ENCODE peak calls at places on chromosome 15, in eight cellular contexts. One of them, this sample, is unnamed.

GRCh38 chr15:90036343-90036742 is 35.2 kb downstream of the ZNF710 start:
- DNase-seq in GM12891: no peak
- DNase-seq in sigmoid colon: peak; percentile 38
- DNase-seq in upper lobe of left lung: no peak
- DNase-seq in gastrocnemius medialis: no peak
- DNase-seq in GM12878: no peak
- DNase-seq in body of pancreas: no peak
- DNase-seq in A549: no peak
- DNase-seq in this sample: no peak

GRCh38 chr15:74892931-74893330 is 3.1 kb downstream of the MPI start:
- DNase-seq in GM12891: no peak
- DNase-seq in sigmoid colon: no peak
- DNase-seq in upper lobe of left lung: no peak
- DNase-seq in gastrocnemius medialis: no peak
- DNase-seq in GM12878: no peak
- DNase-seq in body of pancreas: no peak
- DNase-seq in A549: no peak
- DNase-seq in this sample: no peak

GRCh38 chr15:34729056-34729455 is 25.7 kb downstream of the GJD2 start:
- DNase-seq in GM12891: no peak
- DNase-seq in sigmoid colon: no peak
- DNase-seq in upper lobe of left lung: no peak
- DNase-seq in gastrocnemius medialis: no peak
- DNase-seq in GM12878: no peak
- DNase-seq in body of pancreas: no peak
- DNase-seq in A549: no peak
- DNase-seq in this sample: no peak

GRCh38 chr15:57919754-57920153 is 145.8 kb downstream of the ALDH1A2 start:
- DNase-seq in GM12891: no peak
- DNase-seq in sigmoid colon: no peak
- DNase-seq in upper lobe of left lung: no peak
- DNase-seq in gastrocnemius medialis: no peak
- DNase-seq in GM12878: no peak
- DNase-seq in body of pancreas: no peak
- DNase-seq in A549: peak; percentile 22
- DNase-seq in this sample: no peak

GRCh38 chr15:44727462-44728231 is 8.7 kb upstream of the TRIM69 start:
- DNase-seq in GM12891: no peak
- DNase-seq in sigmoid colon: no peak
- DNase-seq in upper lobe of left lung: no peak
- DNase-seq in gastrocnemius medialis: no peak
- DNase-seq in GM12878: no peak
- DNase-seq in body of pancreas: no peak
- DNase-seq in A549: no peak
- DNase-seq in this sample: no peak

GRCh38 chr15:75425966-75426500 is 25.5 kb downstream of the SIN3A start:
- DNase-seq in GM12891: no peak
- DNase-seq in sigmoid colon: no peak
- DNase-seq in upper lobe of left lung: no peak
- DNase-seq in gastrocnemius medialis: no peak
- DNase-seq in GM12878: no peak
- DNase-seq in body of pancreas: no peak
- DNase-seq in A549: no peak
- DNase-seq in this sample: no peak

GRCh38 chr15:78315686-78316085 is 16.3 kb upstream of the SKIC8 start:
- DNase-seq in GM12891: no peak
- DNase-seq in sigmoid colon: peak; percentile 50
- DNase-seq in upper lobe of left lung: no peak
- DNase-seq in gastrocnemius medialis: no peak
- DNase-seq in GM12878: no peak
- DNase-seq in body of pancreas: no peak
- DNase-seq in A549: peak; percentile 59
- DNase-seq in this sample: no peak

GRCh38 chr15:66703540-66703941 is 1.5 kb downstream of the SMAD6 start:
- DNase-seq in GM12891: peak; percentile 47
- DNase-seq in sigmoid colon: no peak
- DNase-seq in upper lobe of left lung: peak; percentile 32
- DNase-seq in gastrocnemius medialis: no peak
- DNase-seq in GM12878: no peak
- DNase-seq in body of pancreas: peak; percentile 60
- DNase-seq in A549: no peak
- DNase-seq in this sample: no peak

GRCh38 chr15:90028376-90028775 is 27.3 kb downstream of the ZNF710 start:
- DNase-seq in GM12891: no peak
- DNase-seq in sigmoid colon: peak; percentile 3
- DNase-seq in upper lobe of left lung: peak; percentile 5
- DNase-seq in gastrocnemius medialis: no peak
- DNase-seq in GM12878: no peak
- DNase-seq in body of pancreas: no peak
- DNase-seq in A549: no peak
- DNase-seq in this sample: no peak

GRCh38 chr15:60729850-60730458 is 251.0 kb upstream of the ICE2 start:
- DNase-seq in GM12891: no peak
- DNase-seq in sigmoid colon: no peak
- DNase-seq in upper lobe of left lung: no peak
- DNase-seq in gastrocnemius medialis: no peak
- DNase-seq in GM12878: no peak
- DNase-seq in body of pancreas: no peak
- DNase-seq in A549: no peak
- DNase-seq in this sample: no peak

GRCh38 chr15:48084759-48085420 is 35.9 kb upstream of the SLC24A5 start:
- DNase-seq in GM12891: no peak
- DNase-seq in sigmoid colon: no peak
- DNase-seq in upper lobe of left lung: peak; percentile 29
- DNase-seq in gastrocnemius medialis: no peak
- DNase-seq in GM12878: no peak
- DNase-seq in body of pancreas: peak; percentile 6
- DNase-seq in A549: peak; percentile 11
- DNase-seq in this sample: no peak

GRCh38 chr15:92074646-92075045 is 221.1 kb downstream of the SLCO3A1 start:
- DNase-seq in GM12891: no peak
- DNase-seq in sigmoid colon: no peak
- DNase-seq in upper lobe of left lung: peak; percentile 85
- DNase-seq in gastrocnemius medialis: no peak
- DNase-seq in GM12878: no peak
- DNase-seq in body of pancreas: peak; percentile 40
- DNase-seq in A549: peak; percentile 37
- DNase-seq in this sample: no peak

GRCh38 chr15:84616235-84616634 is 15.4 kb downstream of the ZSCAN2 start:
- DNase-seq in GM12891: no peak
- DNase-seq in sigmoid colon: peak; percentile 41
- DNase-seq in upper lobe of left lung: no peak
- DNase-seq in gastrocnemius medialis: no peak
- DNase-seq in GM12878: no peak
- DNase-seq in body of pancreas: no peak
- DNase-seq in A549: no peak
- DNase-seq in this sample: no peak

GRCh38 chr15:37035349-37035748 is 65.0 kb downstream of the MEIS2 start:
- DNase-seq in GM12891: no peak
- DNase-seq in sigmoid colon: no peak
- DNase-seq in upper lobe of left lung: no peak
- DNase-seq in gastrocnemius medialis: no peak
- DNase-seq in GM12878: no peak
- DNase-seq in body of pancreas: no peak
- DNase-seq in A549: no peak
- DNase-seq in this sample: no peak

GRCh38 chr15:74408815-74409214 is 24.9 kb downstream of the SEMA7A start:
- DNase-seq in GM12891: no peak
- DNase-seq in sigmoid colon: no peak
- DNase-seq in upper lobe of left lung: no peak
- DNase-seq in gastrocnemius medialis: no peak
- DNase-seq in GM12878: no peak
- DNase-seq in body of pancreas: no peak
- DNase-seq in A549: no peak
- DNase-seq in this sample: no peak

GRCh38 chr15:60299452-60300047 is 98.2 kb downstream of the ANXA2 start:
- DNase-seq in GM12891: no peak
- DNase-seq in sigmoid colon: no peak
- DNase-seq in upper lobe of left lung: peak; percentile 31
- DNase-seq in gastrocnemius medialis: no peak
- DNase-seq in GM12878: no peak
- DNase-seq in body of pancreas: peak; percentile 51
- DNase-seq in A549: no peak
- DNase-seq in this sample: no peak

GRCh38 chr15:62059818-62060115 is 480 bp downstream of the VPS13C start:
- DNase-seq in GM12891: peak; percentile 53
- DNase-seq in sigmoid colon: peak; percentile 66
- DNase-seq in upper lobe of left lung: peak; percentile 66
- DNase-seq in gastrocnemius medialis: no peak
- DNase-seq in GM12878: peak; percentile 72
- DNase-seq in body of pancreas: peak; percentile 51
- DNase-seq in A549: peak; percentile 62
- DNase-seq in this sample: no peak
- TF ChIP-seq POLR2A in GM12891: no peak
- TF ChIP-seq POLR2A in sigmoid colon: no peak
- TF ChIP-seq POLR2A in upper lobe of left lung: no peak
- TF ChIP-seq POLR2A in gastrocnemius medialis: no peak
- TF ChIP-seq POLR2A in GM12878: peak; percentile 78
- TF ChIP-seq POLR2A in body of pancreas: no peak
- TF ChIP-seq POLR2A in A549: no peak
- TF ChIP-seq POLR2A in this sample: no peak

DNA sequence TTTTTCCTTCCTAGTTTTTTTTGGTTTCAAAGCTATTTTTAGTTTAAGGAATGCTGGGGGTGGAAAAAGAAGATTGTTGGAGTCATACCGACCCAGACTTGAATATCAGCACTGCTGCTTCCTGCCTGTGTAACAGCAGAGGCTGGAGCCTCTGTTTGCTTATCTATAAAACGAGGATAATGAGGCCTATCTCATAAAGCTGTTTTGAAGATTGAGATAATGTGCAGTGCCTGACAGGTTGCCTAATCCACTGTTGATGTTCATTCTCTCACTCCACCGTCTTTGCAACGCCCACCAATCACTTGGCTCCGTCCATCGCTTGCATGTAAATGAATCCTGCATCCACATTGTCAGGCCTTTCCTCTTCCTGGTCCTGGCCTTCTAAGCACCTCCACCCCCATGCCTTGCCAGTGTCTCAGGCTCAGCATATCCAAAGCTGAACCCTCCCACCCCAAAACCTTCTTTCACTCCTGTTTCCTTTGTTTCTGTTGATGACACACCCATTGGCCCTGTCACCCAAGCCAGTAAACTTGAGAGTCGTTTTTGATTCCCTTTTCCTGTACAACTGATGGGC is 94.9 kb downstream of the MEX3B start:
- DNase-seq in GM12891: no peak
- DNase-seq in sigmoid colon: no peak
- DNase-seq in upper lobe of left lung: no peak
- DNase-seq in gastrocnemius medialis: no peak
- DNase-seq in GM12878: no peak
- DNase-seq in body of pancreas: no peak
- DNase-seq in A549: no peak
- DNase-seq in this sample: no peak
- TF ChIP-seq POLR2A in GM12891: no peak
- TF ChIP-seq POLR2A in sigmoid colon: no peak
- TF ChIP-seq POLR2A in upper lobe of left lung: no peak
- TF ChIP-seq POLR2A in gastrocnemius medialis: no peak
- TF ChIP-seq POLR2A in GM12878: no peak
- TF ChIP-seq POLR2A in body of pancreas: no peak
- TF ChIP-seq POLR2A in A549: no peak
- TF ChIP-seq POLR2A in this sample: no peak

GRCh38 chr15:42547926-42548257 is 701 bp downstream of the LRRC57 start:
- DNase-seq in GM12891: peak; percentile 16
- DNase-seq in sigmoid colon: no peak
- DNase-seq in upper lobe of left lung: no peak
- DNase-seq in gastrocnemius medialis: no peak
- DNase-seq in GM12878: no peak
- DNase-seq in body of pancreas: no peak
- DNase-seq in A549: no peak
- DNase-seq in this sample: peak; percentile 9

GRCh38 chr15:42544858-42545629 is 3.5 kb downstream of the LRRC57 start:
- DNase-seq in GM12891: no peak
- DNase-seq in sigmoid colon: no peak
- DNase-seq in upper lobe of left lung: no peak
- DNase-seq in gastrocnemius medialis: no peak
- DNase-seq in GM12878: no peak
- DNase-seq in body of pancreas: no peak
- DNase-seq in A549: no peak
- DNase-seq in this sample: no peak

GRCh38 chr15:42549052-42549491 is 434 bp downstream of the HAUS2 start:
- DNase-seq in GM12891: peak; percentile 16
- DNase-seq in sigmoid colon: no peak
- DNase-seq in upper lobe of left lung: peak; percentile 23
- DNase-seq in gastrocnemius medialis: peak; percentile 8
- DNase-seq in GM12878: no peak
- DNase-seq in body of pancreas: peak; percentile 11
- DNase-seq in A549: peak; percentile 35
- DNase-seq in this sample: peak; percentile 20

GRCh38 chr15:42549782-42550392 is 1.2 kb downstream of the HAUS2 start:
- DNase-seq in GM12891: no peak
- DNase-seq in sigmoid colon: no peak
- DNase-seq in upper lobe of left lung: no peak
- DNase-seq in gastrocnemius medialis: no peak
- DNase-seq in GM12878: no peak
- DNase-seq in body of pancreas: no peak
- DNase-seq in A549: no peak
- DNase-seq in this sample: no peak

DNA sequence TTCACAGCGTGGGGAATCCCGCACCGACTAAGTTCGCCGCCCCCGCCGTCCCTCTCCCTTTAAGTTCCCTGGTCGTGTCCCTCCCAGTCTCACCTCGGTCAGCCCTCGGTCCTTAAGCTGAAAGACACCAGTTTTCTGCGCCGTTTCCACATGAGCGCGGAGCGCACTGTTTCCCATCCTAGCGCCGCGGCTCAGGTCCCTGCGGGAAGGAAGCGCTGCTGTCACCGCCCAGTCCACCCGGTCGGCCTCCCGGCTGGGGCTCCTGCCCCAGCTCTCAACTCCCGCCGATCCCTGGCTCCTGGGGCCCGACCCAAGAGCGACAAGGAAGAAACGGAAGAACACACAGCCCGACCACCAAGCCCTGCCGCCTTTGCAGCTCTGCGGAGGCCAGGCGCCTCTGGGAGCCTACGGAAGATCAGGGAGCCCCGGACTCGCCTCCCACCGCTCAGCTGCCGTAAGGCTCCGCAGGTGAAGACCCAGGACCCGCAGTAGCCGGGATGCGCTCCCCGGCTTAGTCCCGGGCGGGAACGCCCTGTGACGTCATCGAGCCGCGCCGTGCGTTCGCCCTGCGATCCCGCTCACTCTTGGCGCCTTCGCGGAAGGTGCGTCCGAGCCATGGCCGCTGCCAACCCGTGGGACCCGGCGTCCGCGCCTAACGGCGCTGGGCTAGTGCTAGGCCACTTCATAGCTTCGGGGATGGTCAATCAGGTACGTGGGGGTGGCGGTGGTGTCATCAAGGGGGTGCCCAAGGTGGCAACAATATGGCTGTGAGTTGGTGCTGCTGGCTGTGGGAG is at the start of the genes HAUS2 and LRRC57:
- DNase-seq in GM12891: peak; percentile 90
- DNase-seq in sigmoid colon: peak; percentile 93
- DNase-seq in upper lobe of left lung: peak; percentile 90
- DNase-seq in gastrocnemius medialis: peak; percentile 70
- DNase-seq in GM12878: peak; percentile 55
- DNase-seq in body of pancreas: peak; percentile 90
- DNase-seq in A549: peak; percentile 79
- DNase-seq in this sample: peak; percentile 82
- TF ChIP-seq POLR2A in GM12891: peak; percentile 85
- TF ChIP-seq POLR2A in sigmoid colon: peak; percentile 91
- TF ChIP-seq POLR2A in upper lobe of left lung: peak; percentile 96
- TF ChIP-seq POLR2A in gastrocnemius medialis: peak; percentile 80
- TF ChIP-seq POLR2A in GM12878: peak; percentile 97
- TF ChIP-seq POLR2A in body of pancreas: peak; percentile 91
- TF ChIP-seq POLR2A in A549: peak; percentile 92
- TF ChIP-seq POLR2A in this sample: peak; percentile 96

GRCh38 chr15:38252481-38253311 is at the start of gene SPRED1:
- DNase-seq in GM12891: peak; percentile 32
- DNase-seq in sigmoid colon: peak; percentile 90
- DNase-seq in upper lobe of left lung: peak; percentile 66
- DNase-seq in gastrocnemius medialis: peak; percentile 45
- DNase-seq in GM12878: no peak
- DNase-seq in body of pancreas: peak; percentile 70
- DNase-seq in A549: no peak
- DNase-seq in this sample: peak; percentile 29
- TF ChIP-seq POLR2A in GM12891: no peak
- TF ChIP-seq POLR2A in sigmoid colon: no peak
- TF ChIP-seq POLR2A in upper lobe of left lung: no peak
- TF ChIP-seq POLR2A in gastrocnemius medialis: no peak
- TF ChIP-seq POLR2A in GM12878: no peak
- TF ChIP-seq POLR2A in body of pancreas: no peak
- TF ChIP-seq POLR2A in A549: no peak
- TF ChIP-seq POLR2A in this sample: no peak